ENCODE peak calls at places on chromosomes 7 and 10, in seven cellular contexts. One of them, this sample, is unnamed.

GRCh38 chr7:80719261-80719660 is 80.8 kb downstream of the CD36 start:
- DNase-seq in HCT116: no peak
- DNase-seq in GM12878: no peak
- DNase-seq in colonic mucosa: no peak
- DNase-seq in suprapubic skin: no peak
- DNase-seq in fibroblast of lung: peak; percentile 14
- DNase-seq in neural progenitor cell: no peak
- DNase-seq in this sample: peak; percentile 59

GRCh38 chr7:13778967-13779366 is 210.5 kb downstream of the ETV1 start:
- DNase-seq in fibroblast of lung: peak; percentile 21
- DNase-seq in neural progenitor cell: no peak
- DNase-seq in colonic mucosa: no peak
- DNase-seq in suprapubic skin: no peak
- DNase-seq in HCT116: peak; percentile 61
- DNase-seq in GM12878: no peak
- DNase-seq in this sample: peak; percentile 40

GRCh38 chr7:4745971-4746919 is 29.2 kb upstream of the AP5Z1 start:
- DNase-seq in GM12878: peak; percentile 48
- DNase-seq in neural progenitor cell: no peak
- DNase-seq in suprapubic skin: no peak
- DNase-seq in HCT116: no peak
- DNase-seq in colonic mucosa: peak; percentile 67
- DNase-seq in fibroblast of lung: peak; percentile 86
- DNase-seq in this sample: peak; percentile 76

GRCh38 chr7:23332881-23333612 is 33.9 kb downstream of the MALSU1 start:
- DNase-seq in colonic mucosa: no peak
- DNase-seq in HCT116: no peak
- DNase-seq in neural progenitor cell: no peak
- DNase-seq in fibroblast of lung: peak; percentile 70
- DNase-seq in suprapubic skin: no peak
- DNase-seq in GM12878: no peak
- DNase-seq in this sample: peak; percentile 74

GRCh38 chr7:97004931-97005763 is at the start of gene DLX6:
- DNase-seq in colonic mucosa: peak; percentile 52
- DNase-seq in neural progenitor cell: peak; percentile 95
- DNase-seq in suprapubic skin: peak; percentile 76
- DNase-seq in HCT116: no peak
- DNase-seq in GM12878: no peak
- DNase-seq in fibroblast of lung: peak; percentile 47
- DNase-seq in this sample: no peak

GRCh38 chr7:155278921-155279320 is 18.8 kb upstream of the INSIG1 start:
- DNase-seq in suprapubic skin: no peak
- DNase-seq in neural progenitor cell: no peak
- DNase-seq in fibroblast of lung: no peak
- DNase-seq in GM12878: no peak
- DNase-seq in HCT116: no peak
- DNase-seq in colonic mucosa: no peak
- DNase-seq in this sample: no peak

GRCh38 chr10:12833451-12833850 is 168.1 kb downstream of the CCDC3 start:
- DNase-seq in fibroblast of lung: no peak
- DNase-seq in GM12878: no peak
- DNase-seq in suprapubic skin: no peak
- DNase-seq in HCT116: no peak
- DNase-seq in colonic mucosa: no peak
- DNase-seq in neural progenitor cell: no peak
- DNase-seq in this sample: no peak

GRCh38 chr7:157834501-157835143 is 497.8 kb downstream of the DNAJB6 start:
- DNase-seq in colonic mucosa: no peak
- DNase-seq in fibroblast of lung: no peak
- DNase-seq in GM12878: no peak
- DNase-seq in neural progenitor cell: peak; percentile 61
- DNase-seq in HCT116: no peak
- DNase-seq in suprapubic skin: no peak
- DNase-seq in this sample: no peak

GRCh38 chr7:49855281-49855980 is 82.0 kb downstream of the VWC2 start:
- DNase-seq in HCT116: no peak
- DNase-seq in fibroblast of lung: no peak
- DNase-seq in GM12878: no peak
- DNase-seq in suprapubic skin: no peak
- DNase-seq in colonic mucosa: no peak
- DNase-seq in neural progenitor cell: no peak
- DNase-seq in this sample: no peak

GRCh38 chr7:106862317-106863183 is 2.5 kb upstream of the PIK3CG start:
- DNase-seq in neural progenitor cell: no peak
- DNase-seq in HCT116: no peak
- DNase-seq in GM12878: no peak
- DNase-seq in colonic mucosa: no peak
- DNase-seq in suprapubic skin: no peak
- DNase-seq in fibroblast of lung: peak; percentile 25
- DNase-seq in this sample: no peak

GRCh38 chr7:1291040-1291689 is 58.5 kb downstream of the UNCX start:
- DNase-seq in GM12878: no peak
- DNase-seq in HCT116: no peak
- DNase-seq in suprapubic skin: no peak
- DNase-seq in neural progenitor cell: no peak
- DNase-seq in colonic mucosa: no peak
- DNase-seq in fibroblast of lung: peak; percentile 48
- DNase-seq in this sample: no peak

GRCh38 chr7:116598278-116598677 is 73.4 kb downstream of the CAV1 start:
- DNase-seq in GM12878: no peak
- DNase-seq in colonic mucosa: no peak
- DNase-seq in neural progenitor cell: peak; percentile 11
- DNase-seq in suprapubic skin: no peak
- DNase-seq in HCT116: no peak
- DNase-seq in fibroblast of lung: no peak
- DNase-seq in this sample: no peak

GRCh38 chr10:49599546-49599945 is 10.6 kb upstream of the SLC18A3 start:
- DNase-seq in colonic mucosa: peak; percentile 6
- DNase-seq in fibroblast of lung: no peak
- DNase-seq in GM12878: no peak
- DNase-seq in HCT116: no peak
- DNase-seq in suprapubic skin: no peak
- DNase-seq in neural progenitor cell: no peak
- DNase-seq in this sample: no peak

GRCh38 chr7:25951414-25952276 is 200.4 kb upstream of the NFE2L3 start:
- DNase-seq in GM12878: no peak
- DNase-seq in suprapubic skin: peak; percentile 80
- DNase-seq in fibroblast of lung: peak; percentile 5
- DNase-seq in colonic mucosa: peak; percentile 46
- DNase-seq in neural progenitor cell: peak; percentile 8
- DNase-seq in HCT116: no peak
- DNase-seq in this sample: no peak

GRCh38 chr10:72277996-72278667 is 4.4 kb downstream of the DDIT4 start:
- DNase-seq in GM12878: no peak
- DNase-seq in fibroblast of lung: peak; percentile 52
- DNase-seq in colonic mucosa: peak; percentile 62
- DNase-seq in neural progenitor cell: no peak
- DNase-seq in HCT116: no peak
- DNase-seq in suprapubic skin: no peak
- DNase-seq in this sample: no peak

GRCh38 chr10:31602541-31603244 is 283.7 kb downstream of the ZEB1 start:
- DNase-seq in suprapubic skin: peak; percentile 95
- DNase-seq in colonic mucosa: peak; percentile 64
- DNase-seq in GM12878: no peak
- DNase-seq in neural progenitor cell: peak; percentile 83
- DNase-seq in HCT116: no peak
- DNase-seq in fibroblast of lung: peak; percentile 84
- DNase-seq in this sample: peak; percentile 60

GRCh38 chr10:31604646-31605170 is 285.7 kb downstream of the ZEB1 start:
- DNase-seq in suprapubic skin: no peak
- DNase-seq in colonic mucosa: no peak
- DNase-seq in GM12878: no peak
- DNase-seq in neural progenitor cell: no peak
- DNase-seq in fibroblast of lung: no peak
- DNase-seq in HCT116: no peak
- DNase-seq in this sample: no peak

GRCh38 chr10:31603245-31604087 is 284.4 kb downstream of the ZEB1 start:
- DNase-seq in GM12878: peak; percentile 66
- DNase-seq in colonic mucosa: peak; percentile 93
- DNase-seq in HCT116: peak; percentile 90
- DNase-seq in suprapubic skin: peak; percentile 96
- DNase-seq in fibroblast of lung: peak; percentile 92
- DNase-seq in neural progenitor cell: peak; percentile 99
- DNase-seq in this sample: peak; percentile 81

GRCh38 chr10:31605426-31605825 is 286.4 kb downstream of the ZEB1 start:
- DNase-seq in colonic mucosa: no peak
- DNase-seq in suprapubic skin: no peak
- DNase-seq in neural progenitor cell: no peak
- DNase-seq in GM12878: no peak
- DNase-seq in fibroblast of lung: no peak
- DNase-seq in HCT116: no peak
- DNase-seq in this sample: no peak

GRCh38 chr10:31604141-31604540 is 285.1 kb downstream of the ZEB1 start:
- DNase-seq in GM12878: no peak
- DNase-seq in neural progenitor cell: no peak
- DNase-seq in HCT116: no peak
- DNase-seq in fibroblast of lung: peak; percentile 74
- DNase-seq in suprapubic skin: no peak
- DNase-seq in colonic mucosa: no peak
- DNase-seq in this sample: no peak
- H3K4me3 ChIP-seq in GM12878: peak overlapping the region; percentile 66
- H3K4me3 ChIP-seq in neural progenitor cell: no peak overlapping the region
- H3K4me3 ChIP-seq in HCT116: peak overlapping the region; percentile 67
- H3K4me3 ChIP-seq in fibroblast of lung: no peak overlapping the region
- H3K4me3 ChIP-seq in suprapubic skin: peak overlapping the region; percentile 64
- H3K4me3 ChIP-seq in colonic mucosa: no peak overlapping the region
- H3K4me3 ChIP-seq in this sample: no peak overlapping the region

GRCh38 chr10:96261132-96261531 is 10.2 kb downstream of the BLNK start:
- DNase-seq in suprapubic skin: no peak
- DNase-seq in HCT116: no peak
- DNase-seq in neural progenitor cell: no peak
- DNase-seq in GM12878: no peak
- DNase-seq in fibroblast of lung: no peak
- DNase-seq in colonic mucosa: no peak
- DNase-seq in this sample: no peak
- H3K27ac ChIP-seq in suprapubic skin: no peak overlapping the region
- H3K27ac ChIP-seq in HCT116: no peak overlapping the region
- H3K27ac ChIP-seq in neural progenitor cell: no peak overlapping the region
- H3K27ac ChIP-seq in GM12878: peak overlapping the region; percentile 45
- H3K27ac ChIP-seq in fibroblast of lung: no peak overlapping the region
- H3K27ac ChIP-seq in colonic mucosa: peak overlapping the region; percentile 61
- H3K27ac ChIP-seq in this sample: no peak overlapping the region

DNA sequence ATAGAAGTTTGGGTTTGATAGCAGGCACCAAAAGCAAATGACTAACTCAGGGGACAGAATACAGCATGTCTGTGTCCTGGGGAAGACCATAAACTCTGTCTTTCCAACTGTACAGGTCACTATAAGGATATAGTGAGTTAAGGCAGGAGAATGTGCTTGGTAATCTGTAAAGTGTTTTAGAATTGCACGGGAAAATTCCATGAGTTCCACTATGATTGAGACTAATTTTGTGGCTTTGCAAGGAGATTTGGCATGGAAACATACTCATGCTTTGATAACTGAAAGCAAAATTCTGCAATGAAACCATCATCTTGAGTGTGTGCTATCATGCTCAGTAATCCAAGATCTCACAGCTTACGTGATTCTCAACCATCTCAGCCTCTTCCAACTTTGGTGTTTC is 152.6 kb downstream of the PKD1L1 start:
- DNase-seq in GM12878: no peak
- DNase-seq in HCT116: no peak
- DNase-seq in colonic mucosa: no peak
- DNase-seq in neural progenitor cell: no peak
- DNase-seq in fibroblast of lung: peak; percentile 71
- DNase-seq in suprapubic skin: no peak
- DNase-seq in this sample: peak; percentile 75
- H3K4me3 ChIP-seq in GM12878: no peak overlapping the region
- H3K4me3 ChIP-seq in HCT116: no peak overlapping the region
- H3K4me3 ChIP-seq in colonic mucosa: no peak overlapping the region
- H3K4me3 ChIP-seq in neural progenitor cell: no peak overlapping the region
- H3K4me3 ChIP-seq in fibroblast of lung: no peak overlapping the region
- H3K4me3 ChIP-seq in suprapubic skin: no peak overlapping the region
- H3K4me3 ChIP-seq in this sample: no peak overlapping the region

GRCh38 chr10:36443233-36443632 is 682.2 kb upstream of the ANKRD30A start:
- DNase-seq in neural progenitor cell: no peak
- DNase-seq in HCT116: no peak
- DNase-seq in GM12878: no peak
- DNase-seq in suprapubic skin: no peak
- DNase-seq in colonic mucosa: no peak
- DNase-seq in fibroblast of lung: no peak
- DNase-seq in this sample: no peak

GRCh38 chr10:36448760-36449681 is 676.4 kb upstream of the ANKRD30A start:
- DNase-seq in HCT116: no peak
- DNase-seq in fibroblast of lung: peak; percentile 21
- DNase-seq in colonic mucosa: no peak
- DNase-seq in neural progenitor cell: peak; percentile 33
- DNase-seq in suprapubic skin: no peak
- DNase-seq in GM12878: no peak
- DNase-seq in this sample: no peak

GRCh38 chr10:36450385-36450784 is 675.0 kb upstream of the ANKRD30A start:
- DNase-seq in fibroblast of lung: peak; percentile 5
- DNase-seq in suprapubic skin: no peak
- DNase-seq in colonic mucosa: no peak
- DNase-seq in HCT116: no peak
- DNase-seq in neural progenitor cell: no peak
- DNase-seq in GM12878: no peak
- DNase-seq in this sample: peak; percentile 77

GRCh38 chr10:36451391-36451790 is 674.0 kb upstream of the ANKRD30A start:
- DNase-seq in suprapubic skin: no peak
- DNase-seq in fibroblast of lung: no peak
- DNase-seq in GM12878: no peak
- DNase-seq in HCT116: no peak
- DNase-seq in neural progenitor cell: no peak
- DNase-seq in colonic mucosa: no peak
- DNase-seq in this sample: no peak

GRCh38 chr10:36446873-36447272 is 678.5 kb upstream of the ANKRD30A start:
- DNase-seq in GM12878: no peak
- DNase-seq in colonic mucosa: no peak
- DNase-seq in fibroblast of lung: no peak
- DNase-seq in suprapubic skin: no peak
- DNase-seq in HCT116: no peak
- DNase-seq in neural progenitor cell: no peak
- DNase-seq in this sample: no peak
- H3K27ac ChIP-seq in GM12878: no peak overlapping the region
- H3K27ac ChIP-seq in colonic mucosa: no peak overlapping the region
- H3K27ac ChIP-seq in fibroblast of lung: no peak overlapping the region
- H3K27ac ChIP-seq in suprapubic skin: no peak overlapping the region
- H3K27ac ChIP-seq in HCT116: no peak overlapping the region
- H3K27ac ChIP-seq in neural progenitor cell: no peak overlapping the region
- H3K27ac ChIP-seq in this sample: no peak overlapping the region

GRCh38 chr7:27107901-27108381 is 5.5 kb upstream of the HOXA2 start:
- DNase-seq in neural progenitor cell: no peak
- DNase-seq in HCT116: no peak
- DNase-seq in GM12878: no peak
- DNase-seq in colonic mucosa: no peak
- DNase-seq in fibroblast of lung: no peak
- DNase-seq in suprapubic skin: no peak
- DNase-seq in this sample: no peak

GRCh38 chr7:27106181-27106905 is 3.9 kb upstream of the HOXA2 start:
- DNase-seq in neural progenitor cell: peak; percentile 89
- DNase-seq in HCT116: no peak
- DNase-seq in fibroblast of lung: peak; percentile 68
- DNase-seq in suprapubic skin: no peak
- DNase-seq in GM12878: no peak
- DNase-seq in colonic mucosa: peak; percentile 60
- DNase-seq in this sample: no peak

GRCh38 chr7:27105161-27106122 is 3.0 kb upstream of the HOXA2 start:
- DNase-seq in colonic mucosa: no peak
- DNase-seq in neural progenitor cell: no peak
- DNase-seq in HCT116: no peak
- DNase-seq in fibroblast of lung: peak; percentile 51
- DNase-seq in suprapubic skin: no peak
- DNase-seq in GM12878: no peak
- DNase-seq in this sample: no peak

GRCh38 chr7:27107391-27107900 is 5.0 kb upstream of the HOXA2 start:
- DNase-seq in neural progenitor cell: no peak
- DNase-seq in suprapubic skin: no peak
- DNase-seq in fibroblast of lung: peak; percentile 80
- DNase-seq in colonic mucosa: peak; percentile 66
- DNase-seq in GM12878: no peak
- DNase-seq in HCT116: no peak
- DNase-seq in this sample: no peak

GRCh38 chr7:27106906-27107250 is 4.4 kb upstream of the HOXA2 start:
- DNase-seq in colonic mucosa: no peak
- DNase-seq in suprapubic skin: no peak
- DNase-seq in fibroblast of lung: no peak
- DNase-seq in neural progenitor cell: no peak
- DNase-seq in HCT116: no peak
- DNase-seq in GM12878: no peak
- DNase-seq in this sample: no peak
- H3K4me3 ChIP-seq in colonic mucosa: peak overlapping the region; percentile 26
- H3K4me3 ChIP-seq in suprapubic skin: peak overlapping the region; percentile 37
- H3K4me3 ChIP-seq in fibroblast of lung: peak overlapping the region; percentile 48
- H3K4me3 ChIP-seq in neural progenitor cell: no peak overlapping the region
- H3K4me3 ChIP-seq in HCT116: no peak overlapping the region
- H3K4me3 ChIP-seq in GM12878: no peak overlapping the region
- H3K4me3 ChIP-seq in this sample: no peak overlapping the region